ENCODE peak calls at places on chromosomes 12 and 14, in six cellular contexts. T is IMR-90; A is transverse colon; H is pancreas; N is Peyer's patch; R is CD8-positive, alpha-beta T cell. V is an unnamed sample.

GRCh38 chr12:117494833-117495714 is 133.6 kb upstream of the NOS1 start:
- DNase-seq in T (no peak), A (peak), H (peak), N (no peak), R (no peak), V (no peak)

GRCh38 chr12:98743362-98743953 is 98.4 kb downstream of the APAF1 start:
- DNase-seq in T (peak), A (no peak), H (no peak), N (no peak), R (no peak), V (peak)

GRCh38 chr12:10186299-10186698 is 7.5 kb downstream of the TMEM52B start:
- DNase-seq in T (no peak), A (peak), H (no peak), N (no peak), R (no peak), V (no peak)

GRCh38 chr14:102408729-102409128 is 46.0 kb downstream of the TECPR2 start:
- DNase-seq in T (peak), A (no peak), H (no peak), N (no peak), R (no peak), V (no peak)

GRCh38 chr12:94767971-94768370 is 117.6 kb upstream of the TMCC3 start:
- DNase-seq in T (peak), A (no peak), H (no peak), N (no peak), R (no peak), V (no peak)

GRCh38 chr14:51104467-51104866 is 9.6 kb upstream of the TRIM9 start:
- DNase-seq in T (no peak), A (no peak), H (no peak), N (no peak), R (no peak), V (no peak)

GRCh38 chr14:91108941-91109611 is 4.8 kb upstream of the DGLUCY start:
- DNase-seq in T (no peak), A (peak), H (peak), N (no peak), R (peak), V (peak)

GRCh38 chr12:124512667-124513296 is 54.6 kb downstream of the NCOR2 start:
- DNase-seq in T (peak), A (peak), H (peak), N (peak), R (no peak), V (peak)

GRCh38 chr14:96584199-96584906 is 82.2 kb downstream of the PAPOLA start:
- DNase-seq in T (no peak), A (peak), H (peak), N (no peak), R (peak), V (peak)

GRCh38 chr12:122996621-122997342 is 16.3 kb downstream of the ARL6IP4 start:
- DNase-seq in T (no peak), A (no peak), H (no peak), N (no peak), R (no peak), V (no peak)

GRCh38 chr12:13745100-13745678 is 236.2 kb downstream of the GRIN2B start:
- DNase-seq in T (no peak), A (peak), H (peak), N (peak), R (no peak), V (no peak)

GRCh38 chr14:93081875-93082570 is 33.7 kb downstream of the ITPK1 start:
- DNase-seq in T (no peak), A (no peak), H (no peak), N (no peak), R (peak), V (no peak)

GRCh38 chr12:109892748-109893147 is 7.3 kb upstream of the TCHP start:
- DNase-seq in T (no peak), A (no peak), H (no peak), N (no peak), R (no peak), V (no peak)

GRCh38 chr14:102986810-102987579 is 64.5 kb downstream of the AMN start:
- DNase-seq in T (peak), A (no peak), H (no peak), N (no peak), R (no peak), V (peak)

GRCh38 chr14:100731846-100732765 is 5.4 kb downstream of the DLK1 start:
- DNase-seq in T (no peak), A (no peak), H (no peak), N (peak), R (no peak), V (no peak)

GRCh38 chr12:110281549-110282342 is 699 bp downstream of the ATP2A2 start:
- DNase-seq in T (peak), A (peak), H (no peak), N (peak), R (peak), V (peak)

GRCh38 chr12:126772171-126772864 is 1494.7 kb upstream of the TMEM132C start:
- DNase-seq in T (peak), A (peak), H (no peak), N (no peak), R (peak), V (peak)
- H3K4me3 ChIP-seq in T (no peak), A (peak), H (no peak), N (peak), R (peak), V (no peak)

GRCh38 chr12:3293446-3294161 is 197.4 kb upstream of the PRMT8 start:
- DNase-seq in T (peak), A (no peak), H (no peak), N (no peak), R (no peak), V (peak)
- TF ChIP-seq CTCF in T (no peak), A (no peak), H (no peak), N (no peak), R (no peak), V (peak)

DNA sequence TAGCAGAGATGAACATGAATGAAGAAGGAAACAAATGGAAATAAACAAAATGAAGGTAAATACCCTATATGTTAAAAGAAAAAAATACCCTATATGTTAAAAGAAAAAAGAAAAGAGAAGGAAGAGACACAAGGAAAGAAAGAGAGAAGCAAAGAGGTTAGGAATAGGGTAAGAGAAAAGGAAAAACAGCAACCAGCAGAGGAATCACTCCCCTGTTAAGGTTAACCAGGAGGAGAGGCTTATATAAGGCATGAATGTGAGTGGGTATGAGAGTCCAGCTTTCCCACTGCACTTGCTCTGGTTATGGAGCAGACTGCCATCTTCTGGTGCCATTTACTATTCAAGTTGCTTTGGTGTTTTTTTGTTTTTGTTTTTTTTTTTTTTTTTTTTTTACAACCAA is 3.1 kb downstream of the PPP1R3E start:
- DNase-seq in T (peak), A (no peak), H (no peak), N (no peak), R (no peak), V (peak)
- H3K4me3 ChIP-seq in T (no peak), A (no peak), H (no peak), N (no peak), R (no peak), V (no peak)

GRCh38 chr12:55703976-55704761 is 3.5 kb downstream of the ITGA7 start:
- DNase-seq in T (peak), A (no peak), H (no peak), N (no peak), R (no peak), V (peak)

GRCh38 chr12:55704824-55705780 is 2.6 kb downstream of the ITGA7 start:
- DNase-seq in T (no peak), A (no peak), H (no peak), N (no peak), R (no peak), V (peak)

GRCh38 chr12:55706840-55707671 is 648 bp downstream of the ITGA7 start:
- DNase-seq in T (no peak), A (no peak), H (no peak), N (no peak), R (no peak), V (no peak)

GRCh38 chr12:55707841-55708694 is at the start of gene ITGA7:
- DNase-seq in T (no peak), A (peak), H (peak), N (peak), R (peak), V (no peak)

DNA sequence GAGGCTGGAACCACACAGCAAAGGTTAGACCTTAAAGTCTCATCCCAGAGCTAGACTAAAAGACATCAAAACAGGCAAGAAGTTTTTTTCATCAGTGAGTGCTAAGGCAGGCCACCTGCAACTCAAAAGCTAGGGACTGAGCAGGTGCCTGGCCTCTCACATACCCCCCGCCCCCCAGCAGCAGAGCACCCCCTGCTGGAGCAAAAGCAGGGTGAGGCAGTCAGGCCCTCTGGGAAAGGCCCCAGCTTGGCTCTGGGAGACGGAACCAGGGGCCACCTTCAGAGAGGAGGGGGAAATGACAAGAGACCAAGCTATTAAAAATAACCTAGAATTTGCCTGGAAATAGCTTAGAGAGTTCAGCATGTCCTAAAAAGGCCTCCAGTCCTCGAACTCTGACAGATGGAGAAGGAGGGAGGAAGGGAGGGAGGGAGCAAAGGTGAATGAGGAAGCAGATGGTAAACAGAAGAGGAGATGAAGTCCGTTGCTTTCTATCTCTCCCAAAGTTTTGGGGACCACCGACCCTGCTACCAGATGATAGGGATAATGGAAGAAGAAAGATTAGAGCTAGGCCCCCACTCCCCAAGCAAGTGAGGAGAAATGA is 1.8 kb downstream of the ITGA7 start:
- DNase-seq in T (no peak), A (no peak), H (no peak), N (no peak), R (no peak), V (no peak)
- TF ChIP-seq CTCF in T (peak), A (peak), H (no peak), N (peak), R (no peak), V (peak)

GRCh38 chr14:20781805-20782204 is 737 bp downstream of the RNASE6 start:
- DNase-seq in T (no peak), A (no peak), H (no peak), N (no peak), R (peak), V (no peak)
- H3K4me3 ChIP-seq in T (no peak), A (no peak), H (peak), N (peak), R (peak), V (no peak)